ENCODE peak calls at places on chromosomes 4 and X, in seven cellular contexts. E, A, M, W, Z, V and Y are unnamed samples.

GRCh38 chrX:10006086-10006485 is 38.9 kb downstream of the CLDN34 start:
- DNase-seq in M (no peak), V (no peak), A (no peak), E (no peak), W (no peak), Z (no peak), Y (no peak)

GRCh38 chr4:154004450-154004849 is 215.6 kb upstream of the SFRP2 start:
- DNase-seq in W (no peak), Z (no peak), A (no peak), M (no peak), E (no peak), V (no peak), Y (no peak)

GRCh38 chr4:75662626-75663025 is 10.6 kb downstream of the G3BP2 start:
- DNase-seq in E (no peak), V (no peak), W (no peak), A (no peak), Z (no peak), M (no peak), Y (no peak)

GRCh38 chr4:163395055-163395454 is 51.4 kb downstream of the NPY5R start:
- DNase-seq in V (no peak), Z (no peak), W (no peak), M (no peak), E (no peak), A (no peak), Y (no peak)

GRCh38 chr4:108148316-108148715 is 20.4 kb downstream of the LEF1 start:
- DNase-seq in Z (no peak), M (no peak), V (no peak), A (no peak), E (no peak), W (no peak), Y (no peak)

GRCh38 chrX:20500171-20500865 is 233.6 kb upstream of the RPS6KA3 start:
- DNase-seq in E (no peak), W (no peak), V (no peak), M (no peak), A (no peak), Z (no peak), Y (no peak)

GRCh38 chr4:169098054-169098896 is 88.2 kb upstream of the CBR4 start:
- DNase-seq in M (no peak), W (no peak), A (peak), V (no peak), E (no peak), Z (no peak), Y (no peak)

GRCh38 chrX:56782791-56783449 is 53.9 kb downstream of the NBDY start:
- DNase-seq in M (no peak), W (no peak), E (no peak), A (no peak), V (no peak), Z (no peak), Y (peak)

GRCh38 chr4:117692538-117692937 is 341.7 kb upstream of the NDST3 start:
- DNase-seq in Z (no peak), M (no peak), A (no peak), V (no peak), E (no peak), W (no peak), Y (no peak)

GRCh38 chrX:19904778-19905367 is 17.5 kb upstream of the SH3KBP1 start:
- DNase-seq in A (peak), Z (no peak), W (no peak), M (no peak), V (peak), E (no peak), Y (no peak)

GRCh38 chrX:9724711-9725110 is 40.9 kb downstream of the GPR143 start:
- DNase-seq in V (no peak), E (no peak), A (no peak), Z (no peak), M (no peak), W (no peak), Y (no peak)

GRCh38 chrX:39016551-39016950 is 215.3 kb downstream of the MID1IP1 start:
- DNase-seq in W (no peak), V (no peak), M (no peak), E (no peak), A (no peak), Z (no peak), Y (no peak)

GRCh38 chrX:143768976-143769375 is 48.4 kb upstream of the SPANXN2 start:
- DNase-seq in W (no peak), V (no peak), E (no peak), Z (no peak), M (no peak), A (no peak), Y (no peak)